ENCODE peak calls at places on chromosomes 7 and 10, in six cellular contexts. J is upper lobe of right lung, I is fibroblast of lung, D is A549, S is mammary epithelial cell, V is tibial artery. H is an unnamed sample.

GRCh38 chr10:31197886-31198285 is 121.1 kb upstream of the ZEB1 start:
- DNase-seq in J (no peak), I (peak), D (no peak), S (peak), V (no peak), H (no peak)

GRCh38 chr10:75209325-75210192 is 1.0 kb upstream of the VDAC2 start:
- DNase-seq in J (peak), I (peak), D (peak), S (no peak), V (peak), H (peak)

GRCh38 chr7:11540271-11540761 is 291.7 kb downstream of the THSD7A start:
- DNase-seq in J (no peak), I (peak), D (no peak), S (peak), V (no peak), H (no peak)

GRCh38 chr10:110547139-110547761 is 20.2 kb upstream of the SMC3 start:
- DNase-seq in J (no peak), I (peak), D (peak), S (peak), V (no peak), H (no peak)

GRCh38 chr7:1941464-1942025 is 271.5 kb downstream of the ELFN1 start:
- DNase-seq in J (no peak), I (no peak), D (no peak), S (no peak), V (no peak), H (no peak)

GRCh38 chr7:15197359-15197977 is 294.9 kb upstream of the DGKB start:
- DNase-seq in J (no peak), I (peak), D (no peak), S (no peak), V (no peak), H (no peak)

GRCh38 chr7:106604303-106604918 is 56.5 kb downstream of the CCDC71L start:
- DNase-seq in J (no peak), I (no peak), D (no peak), S (peak), V (no peak), H (no peak)

GRCh38 chr10:103127241-103127640 is 65.8 kb downstream of the NT5C2 start:
- DNase-seq in J (no peak), I (no peak), D (no peak), S (no peak), V (no peak), H (no peak)

GRCh38 chr10:9262770-9263169 is 1208.3 kb downstream of the GATA3 start:
- DNase-seq in J (no peak), I (peak), D (no peak), S (peak), V (no peak), H (no peak)

GRCh38 chr7:94059747-94060146 is 55.6 kb upstream of the BET1 start:
- DNase-seq in J (no peak), I (peak), D (no peak), S (no peak), V (no peak), H (no peak)

GRCh38 chr7:41942468-41943097 is 239.7 kb upstream of the INHBA start:
- DNase-seq in J (no peak), I (peak), D (peak), S (no peak), V (no peak), H (no peak)

GRCh38 chr7:4268040-4268965 is 413.8 kb upstream of the FOXK1 start:
- DNase-seq in J (no peak), I (no peak), D (no peak), S (no peak), V (no peak), H (peak)

GRCh38 chr10:86364551-86365345 is 1.8 kb downstream of the GRID1 start:
- DNase-seq in J (peak), I (peak), D (no peak), S (no peak), V (peak), H (peak)

GRCh38 chr7:102425639-102426267 is 7.6 kb upstream of the ORAI2 start:
- DNase-seq in J (peak), I (no peak), D (no peak), S (no peak), V (peak), H (no peak)

GRCh38 chr10:19164461-19164860 is 115.9 kb downstream of the MALRD1 start:
- DNase-seq in J (no peak), I (no peak), D (no peak), S (peak), V (no peak), H (no peak)

GRCh38 chr10:128868481-128868880 is 598.6 kb upstream of the MGMT start:
- DNase-seq in J (no peak), I (no peak), D (no peak), S (no peak), V (no peak), H (no peak)

GRCh38 chr7:29154076-29154475 is 7.7 kb upstream of the CPVL start:
- DNase-seq in J (no peak), I (no peak), D (no peak), S (peak), V (no peak), H (no peak)

GRCh38 chr10:69319911-69320316 is 41.6 kb downstream of the HK1 start:
- DNase-seq in J (no peak), I (no peak), D (no peak), S (no peak), V (no peak), H (no peak)

GRCh38 chr7:119256446-119257131 is 1016.4 kb upstream of the KCND2 start:
- DNase-seq in J (no peak), I (no peak), D (no peak), S (no peak), V (no peak), H (no peak)

GRCh38 chr7:26760499-26760898 is 103.9 kb downstream of the SKAP2 start:
- DNase-seq in J (no peak), I (peak), D (no peak), S (no peak), V (no peak), H (no peak)

GRCh38 chr10:99742701-99743100 is 10.7 kb downstream of the CUTC start:
- DNase-seq in J (no peak), I (peak), D (no peak), S (no peak), V (no peak), H (no peak)

GRCh38 chr7:122515404-122515803 is 183.5 kb downstream of the RNF133 start:
- DNase-seq in J (no peak), I (no peak), D (no peak), S (no peak), V (no peak), H (no peak)

GRCh38 chr7:151046603-151047573 is 1.4 kb upstream of the ASIC3 start:
- DNase-seq in J (no peak), I (peak), D (no peak), S (no peak), V (no peak), H (no peak)

GRCh38 chr10:94205370-94205930 is 157.3 kb downstream of the NOC3L start:
- DNase-seq in J (no peak), I (peak), D (no peak), S (no peak), V (no peak), H (no peak)

GRCh38 chr7:78333530-78333929 is 535.0 kb downstream of the PHTF2 start:
- DNase-seq in J (no peak), I (no peak), D (no peak), S (no peak), V (no peak), H (no peak)

GRCh38 chr7:42407828-42408227 is 170.8 kb upstream of the GLI3 start:
- DNase-seq in J (no peak), I (no peak), D (no peak), S (peak), V (no peak), H (no peak)

GRCh38 chr7:6436385-6436685 is 11.4 kb downstream of the DAGLB start:
- DNase-seq in J (no peak), I (no peak), D (no peak), S (no peak), V (no peak), H (no peak)

GRCh38 chr10:47319798-47320197 is 2.5 kb upstream of the GDF2 start:
- DNase-seq in J (no peak), I (no peak), D (no peak), S (no peak), V (no peak), H (no peak)

GRCh38 chr7:87625101-87625500 is 3.1 kb upstream of the RUNDC3B start:
- DNase-seq in J (no peak), I (no peak), D (no peak), S (no peak), V (no peak), H (no peak)
- H3K27ac ChIP-seq in J (no peak), I (no peak), D (no peak), S (no peak), V (no peak), H (no peak)

GRCh38 chr10:6504296-6504695 is 75.8 kb downstream of the PRKCQ start:
- DNase-seq in J (no peak), I (no peak), D (no peak), S (peak), V (no peak), H (no peak)
- H3K27ac ChIP-seq in J (no peak), I (no peak), D (no peak), S (peak), V (no peak), H (no peak)

GRCh38 chr10:49532461-49532860 is 6.5 kb downstream of the ERCC6 start:
- DNase-seq in J (no peak), I (no peak), D (no peak), S (no peak), V (no peak), H (no peak)
- H3K27ac ChIP-seq in J (no peak), I (no peak), D (no peak), S (no peak), V (no peak), H (no peak)

GRCh38 chr10:88491314-88491713 is 91.8 kb downstream of the RNLS start:
- DNase-seq in J (no peak), I (no peak), D (no peak), S (no peak), V (no peak), H (no peak)
- H3K27ac ChIP-seq in J (no peak), I (no peak), D (no peak), S (no peak), V (no peak), H (no peak)

GRCh38 chr7:148982596-148983219 is 45.6 kb downstream of the PDIA4 start:
- DNase-seq in J (no peak), I (peak), D (peak), S (peak), V (no peak), H (no peak)
- H3K27ac ChIP-seq in J (no peak), I (no peak), D (peak), S (no peak), V (peak), H (no peak)

GRCh38 chr10:78408011-78408410 is 374.3 kb downstream of the RPS24 start:
- DNase-seq in J (no peak), I (no peak), D (no peak), S (no peak), V (no peak), H (peak)
- H3K27ac ChIP-seq in J (peak), I (no peak), D (no peak), S (no peak), V (peak), H (peak)

GRCh38 chr7:73840715-73841379 is 1.5 kb downstream of the METTL27 start:
- DNase-seq in J (no peak), I (no peak), D (no peak), S (no peak), V (no peak), H (no peak)

GRCh38 chr7:73839743-73840714 is 2.3 kb downstream of the METTL27 start:
- DNase-seq in J (no peak), I (no peak), D (no peak), S (no peak), V (no peak), H (no peak)

GRCh38 chr7:73842248-73842895 is at the start of gene METTL27:
- DNase-seq in J (peak), I (peak), D (peak), S (peak), V (peak), H (peak)

GRCh38 chr7:73844131-73844547 is 1.8 kb upstream of the METTL27 start:
- DNase-seq in J (no peak), I (no peak), D (no peak), S (no peak), V (no peak), H (no peak)

GRCh38 chr7:73841689-73842247 is 548 bp downstream of the METTL27 start:
- DNase-seq in J (peak), I (no peak), D (peak), S (no peak), V (peak), H (no peak)
- H3K27ac ChIP-seq in J (peak), I (peak), D (peak), S (peak), V (peak), H (peak)